ENCODE peak calls at places on chromosomes 2 and 18, in seven cellular contexts. H is transverse colon, R is fibroblast of lung, S is kidney, T is hepatocyte, M is pancreas, A is IMR-90. D is an unnamed sample.

GRCh38 chr2:198917275-198917674 is 540.5 kb downstream of the SATB2 start:
- DNase-seq in R (no peak), T (no peak), S (no peak), M (no peak), H (no peak), A (no peak), D (no peak)

GRCh38 chr2:124953921-124954320 is 928.8 kb downstream of the CNTNAP5 start:
- DNase-seq in R (no peak), S (no peak), H (no peak), T (no peak), A (no peak), M (no peak), D (no peak)

GRCh38 chr2:181465686-181466375 is 8.6 kb downstream of the ITGA4 start:
- DNase-seq in R (peak; percentile 71), A (peak; percentile 47), S (no peak), T (no peak), H (no peak), M (no peak), D (no peak)

GRCh38 chr2:95267458-95268207 is 6.6 kb upstream of the PROM2 start:
- DNase-seq in A (peak; percentile 12), T (no peak), M (no peak), S (peak; percentile 32), R (peak; percentile 30), H (no peak), D (no peak)

GRCh38 chr2:173940208-173941020 is 24.8 kb downstream of the SP3 start:
- DNase-seq in R (no peak), T (no peak), H (no peak), M (no peak), S (no peak), A (no peak), D (no peak)

GRCh38 chr2:10022886-10023662 is 20.3 kb upstream of the KLF11 start:
- DNase-seq in H (no peak), A (no peak), T (no peak), R (no peak), M (no peak), S (peak; percentile 37), D (no peak)

GRCh38 chr18:77487951-77488740 is 238.5 kb downstream of the GALR1 start:
- DNase-seq in R (no peak), T (no peak), A (no peak), H (no peak), S (no peak), M (no peak), D (no peak)

GRCh38 chr2:231227309-231228162 is 29.1 kb downstream of the ARMC9 start:
- DNase-seq in T (peak; percentile 88), H (peak; percentile 67), S (no peak), M (peak; percentile 70), R (peak; percentile 66), A (peak; percentile 79), D (no peak)

GRCh38 chr2:159904565-159905281 is 106.7 kb upstream of the CD302 start:
- DNase-seq in R (no peak), H (peak; percentile 90), S (peak; percentile 91), M (peak; percentile 72), T (peak; percentile 80), A (no peak), D (peak; percentile 75)

GRCh38 chr2:221304916-221305315 is 267.2 kb downstream of the EPHA4 start:
- DNase-seq in H (no peak), A (no peak), T (no peak), S (no peak), R (no peak), M (no peak), D (no peak)

GRCh38 chr2:232516556-232516955 is 3.6 kb upstream of the PRSS56 start:
- DNase-seq in A (no peak), M (no peak), S (no peak), T (peak; percentile 75), R (no peak), H (no peak), D (no peak)

GRCh38 chr2:184765048-184765881 is 166.9 kb downstream of the ZNF804A start:
- DNase-seq in S (peak; percentile 20), T (no peak), H (no peak), R (no peak), A (no peak), M (no peak), D (no peak)

GRCh38 chr2:25342372-25343186 is 854 bp upstream of the DNMT3A start:
- DNase-seq in M (peak; percentile 87), H (peak; percentile 87), A (peak; percentile 82), R (peak; percentile 81), S (peak; percentile 94), T (peak; percentile 96), D (peak; percentile 65)

GRCh38 chr18:47403949-47404348 is 152.5 kb upstream of the SKOR2 start:
- DNase-seq in T (no peak), S (no peak), H (no peak), R (no peak), M (no peak), A (no peak), D (no peak)

GRCh38 chr2:168649105-168649504 is 153.3 kb upstream of the NOSTRIN start:
- DNase-seq in T (no peak), H (no peak), S (no peak), M (no peak), A (no peak), R (no peak), D (no peak)

GRCh38 chr2:48874282-48874681 is 118.8 kb upstream of the LHCGR start:
- DNase-seq in A (no peak), M (no peak), S (no peak), T (no peak), H (no peak), R (no peak), D (no peak)

GRCh38 chr2:9201185-9201891 is 5.3 kb upstream of the ASAP2 start:
- DNase-seq in M (no peak), T (no peak), H (no peak), A (peak; percentile 89), R (peak; percentile 86), S (no peak), D (no peak)

GRCh38 chr18:57811477-57812125 is 8.5 kb upstream of the ATP8B1 start:
- DNase-seq in H (no peak), A (peak; percentile 60), S (no peak), T (peak; percentile 37), R (peak; percentile 65), M (no peak), D (no peak)

DNA sequence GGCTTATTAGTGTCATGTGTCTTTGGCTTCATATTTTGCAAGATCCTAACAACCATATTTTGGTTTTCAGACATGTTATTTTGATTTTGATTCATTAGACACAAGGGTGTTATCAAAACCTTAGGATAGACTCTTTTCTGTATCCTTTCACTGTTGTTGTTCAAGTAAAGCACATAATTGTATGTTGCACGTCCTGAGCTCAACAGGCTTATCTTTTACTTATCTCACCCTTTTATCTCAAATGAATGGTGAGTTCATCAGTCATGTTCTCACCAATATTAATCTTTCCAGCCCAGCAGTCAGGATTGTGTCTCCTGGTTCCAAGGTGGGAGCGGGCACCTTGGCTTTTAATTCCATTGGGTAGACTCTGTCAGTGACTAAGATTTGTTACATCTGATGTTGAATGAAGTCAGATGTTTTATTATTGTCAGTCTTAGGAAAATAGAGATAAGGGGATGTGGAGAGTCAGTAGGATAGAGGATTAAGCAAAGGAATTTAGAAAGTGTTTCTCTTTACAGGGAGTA is 11.9 kb downstream of the GPN1 start:
- DNase-seq in H (no peak), A (no peak), T (no peak), R (peak; percentile 42), S (no peak), M (no peak), D (no peak)
- H3K36me3 ChIP-seq in H (no peaks in the 10 kb centered on the region), A (peaks cover 31% of the 10 kb centered on the region), T (no peaks in the 10 kb centered on the region), R (peaks cover 4% of the 10 kb centered on the region), S (peaks cover 10% of the 10 kb centered on the region), M (peaks cover 22% of the 10 kb centered on the region), D (peaks cover 64% of the 10 kb centered on the region)

GRCh38 chr2:38653380-38653714 is 12.6 kb upstream of the GALM start:
- DNase-seq in T (no peak), R (no peak), M (no peak), A (no peak), S (no peak), H (no peak), D (no peak)
- H3K4me3 ChIP-seq in T (no peak overlapping the region), R (no peak overlapping the region), M (no peak overlapping the region), A (no peak overlapping the region), S (no peak overlapping the region), H (no peak overlapping the region), D (peak overlapping the region; percentile 26)

GRCh38 chr2:241187835-241188234 is 642 bp upstream of the ANO7 start:
- DNase-seq in M (no peak), A (no peak), R (no peak), S (no peak), H (no peak), T (no peak), D (no peak)
- H3K27ac ChIP-seq in M (no peak overlapping the region), A (no peak overlapping the region), R (no peak overlapping the region), S (no peak overlapping the region), H (peak overlapping the region; percentile 78), T (no peak overlapping the region), D (no peak overlapping the region)

DNA sequence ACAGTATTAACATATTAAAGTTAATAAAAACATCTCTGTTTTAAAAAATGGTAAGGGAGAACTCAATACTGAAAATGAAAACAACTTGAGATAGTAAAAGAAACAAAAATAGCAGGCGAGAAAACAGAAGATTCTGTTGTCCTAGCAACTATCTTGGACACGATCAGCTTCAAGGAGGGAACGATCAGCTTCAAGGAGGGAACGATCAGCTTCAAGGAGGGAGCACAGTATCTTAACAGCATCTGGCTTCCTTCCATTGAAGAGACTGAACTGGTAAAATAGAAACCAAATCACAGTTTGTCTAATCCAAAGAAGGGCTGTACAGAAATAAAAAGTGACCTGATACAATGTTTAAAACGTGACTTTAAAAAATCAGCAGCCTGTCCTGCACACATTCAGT is 51.8 kb downstream of the NDUFA10 start:
- DNase-seq in H (no peak), A (no peak), R (no peak), T (no peak), S (no peak), M (no peak), D (no peak)
- H3K36me3 ChIP-seq in H (no peaks in the 10 kb centered on the region), A (peaks cover 38% of the 10 kb centered on the region), R (peaks cover 5% of the 10 kb centered on the region), T (peaks cover 6% of the 10 kb centered on the region), S (peaks cover 21% of the 10 kb centered on the region), M (peaks cover 4% of the 10 kb centered on the region), D (peaks cover 28% of the 10 kb centered on the region)

GRCh38 chr18:36185157-36185556 is 2.1 kb upstream of the MOCOS start:
- DNase-seq in H (no peak), R (no peak), A (no peak), S (no peak), T (no peak), M (no peak), D (no peak)

GRCh38 chr18:36187138-36187825 is at the start of gene MOCOS:
- DNase-seq in R (peak; percentile 61), M (peak; percentile 86), S (peak; percentile 92), A (peak; percentile 42), H (peak; percentile 90), T (peak; percentile 89), D (peak; percentile 15)

GRCh38 chr18:36186461-36187137 is 698 bp upstream of the MOCOS start:
- DNase-seq in S (peak; percentile 85), A (no peak), H (peak; percentile 71), R (peak; percentile 44), M (peak; percentile 32), T (peak; percentile 43), D (no peak)

GRCh38 chr18:36183987-36184386 is 3.3 kb upstream of the MOCOS start:
- DNase-seq in R (no peak), H (no peak), M (no peak), A (no peak), S (no peak), T (no peak), D (no peak)

DNA sequence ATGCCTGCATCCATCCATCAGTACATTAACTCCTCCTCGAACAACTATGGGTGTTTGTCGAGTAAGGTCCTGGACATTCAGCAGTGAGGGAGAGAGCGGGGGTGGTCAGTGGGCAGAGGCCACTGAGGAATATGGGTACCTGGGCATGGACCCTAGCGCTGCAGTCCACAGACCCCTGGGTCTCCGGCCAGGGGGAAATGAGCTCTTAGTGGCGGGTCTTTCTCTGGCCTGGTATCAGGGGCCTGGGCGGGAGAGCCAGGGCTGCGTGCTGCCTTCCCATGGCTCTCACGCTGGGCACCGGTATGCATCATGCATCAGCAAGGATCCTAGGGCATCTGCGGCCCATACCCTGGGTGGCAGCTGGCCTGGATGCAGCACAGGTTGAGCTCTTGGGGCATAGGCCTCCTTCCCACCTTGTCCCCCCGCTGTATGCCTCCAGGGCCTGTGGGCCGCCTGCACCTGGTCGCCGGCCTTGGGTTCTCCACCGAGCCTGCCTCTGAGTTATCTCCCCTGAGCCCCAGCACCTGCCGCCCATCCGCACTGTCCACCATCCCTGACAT is 1.3 kb upstream of the MOCOS start:
- DNase-seq in A (no peak), M (no peak), T (no peak), R (no peak), H (no peak), S (no peak), D (no peak)
- H3K4me3 ChIP-seq in A (peak overlapping the region; percentile 91), M (no peak overlapping the region), T (no peak overlapping the region), R (no peak overlapping the region), H (no peak overlapping the region), S (no peak overlapping the region), D (no peak overlapping the region)